ENCODE peak calls at places on chromosomes 7 and 10, in four cellular contexts. One of them, this sample, is unnamed.

GRCh38 chr7:132295198-132295597 is 281.1 kb downstream of the PLXNA4 start:
- DNase-seq in K562: no peak
- DNase-seq in GM12878: no peak
- DNase-seq in HL-60: no peak
- DNase-seq in this sample: no peak

GRCh38 chr10:3935141-3935540 is 150.1 kb upstream of the KLF6 start:
- DNase-seq in K562: no peak
- DNase-seq in GM12878: peak
- DNase-seq in HL-60: no peak
- DNase-seq in this sample: peak

GRCh38 chr7:152866125-152866524 is 106.6 kb downstream of the ACTR3B start:
- DNase-seq in K562: no peak
- DNase-seq in GM12878: no peak
- DNase-seq in HL-60: no peak
- DNase-seq in this sample: no peak

GRCh38 chr10:131620314-131620713 is 280.5 kb upstream of the PPP2R2D start:
- DNase-seq in K562: no peak
- DNase-seq in GM12878: no peak
- DNase-seq in HL-60: no peak
- DNase-seq in this sample: no peak

GRCh38 chr10:75425291-75426079 is 5.9 kb upstream of the LRMDA start:
- DNase-seq in K562: no peak
- DNase-seq in GM12878: no peak
- DNase-seq in HL-60: no peak
- DNase-seq in this sample: no peak

GRCh38 chr10:91034494-91035157 is 113.7 kb upstream of the ANKRD1 start:
- DNase-seq in K562: no peak
- DNase-seq in GM12878: no peak
- DNase-seq in HL-60: no peak
- DNase-seq in this sample: no peak

GRCh38 chr10:72784551-72785421 is 92.8 kb downstream of the MCU start:
- DNase-seq in K562: no peak
- DNase-seq in GM12878: no peak
- DNase-seq in HL-60: no peak
- DNase-seq in this sample: no peak

GRCh38 chr7:2886900-2887299 is 42.8 kb upstream of the GNA12 start:
- DNase-seq in K562: peak
- DNase-seq in GM12878: no peak
- DNase-seq in HL-60: peak
- DNase-seq in this sample: peak

GRCh38 chr10:65570143-65571010 is 1355.5 kb upstream of the LRRTM3 start:
- DNase-seq in K562: no peak
- DNase-seq in GM12878: no peak
- DNase-seq in HL-60: peak
- DNase-seq in this sample: no peak

GRCh38 chr7:21944616-21945373 is 904 bp downstream of the CDCA7L start:
- DNase-seq in K562: no peak
- DNase-seq in GM12878: no peak
- DNase-seq in HL-60: peak
- DNase-seq in this sample: no peak

GRCh38 chr10:3477683-3478082 is 305.1 kb upstream of the PITRM1 start:
- DNase-seq in K562: no peak
- DNase-seq in GM12878: peak
- DNase-seq in HL-60: no peak
- DNase-seq in this sample: no peak

GRCh38 chr7:151400626-151401315 is 9.1 kb downstream of the WDR86 start:
- DNase-seq in K562: no peak
- DNase-seq in GM12878: peak
- DNase-seq in HL-60: no peak
- DNase-seq in this sample: peak
- TF ChIP-seq SPI1 in K562: no peak
- TF ChIP-seq SPI1 in GM12878: no peak
- TF ChIP-seq SPI1 in HL-60: no peak
- TF ChIP-seq SPI1 in this sample: no peak

GRCh38 chr7:80609732-80610131 is 28.7 kb upstream of the CD36 start:
- DNase-seq in K562: no peak
- DNase-seq in GM12878: no peak
- DNase-seq in HL-60: no peak
- DNase-seq in this sample: no peak

GRCh38 chr7:80611779-80612178 is 26.7 kb upstream of the CD36 start:
- DNase-seq in K562: no peak
- DNase-seq in GM12878: no peak
- DNase-seq in HL-60: no peak
- DNase-seq in this sample: no peak

GRCh38 chr7:80604436-80604835 is 34.0 kb upstream of the CD36 start:
- DNase-seq in K562: no peak
- DNase-seq in GM12878: no peak
- DNase-seq in HL-60: no peak
- DNase-seq in this sample: no peak

GRCh38 chr7:80611353-80611752 is 27.1 kb upstream of the CD36 start:
- DNase-seq in K562: no peak
- DNase-seq in GM12878: no peak
- DNase-seq in HL-60: no peak
- DNase-seq in this sample: no peak

GRCh38 chr7:80608292-80608691 is 30.1 kb upstream of the CD36 start:
- DNase-seq in K562: no peak
- DNase-seq in GM12878: no peak
- DNase-seq in HL-60: no peak
- DNase-seq in this sample: no peak
- TF ChIP-seq SPI1 in K562: no peak
- TF ChIP-seq SPI1 in GM12878: no peak
- TF ChIP-seq SPI1 in HL-60: no peak
- TF ChIP-seq SPI1 in this sample: no peak

DNA sequence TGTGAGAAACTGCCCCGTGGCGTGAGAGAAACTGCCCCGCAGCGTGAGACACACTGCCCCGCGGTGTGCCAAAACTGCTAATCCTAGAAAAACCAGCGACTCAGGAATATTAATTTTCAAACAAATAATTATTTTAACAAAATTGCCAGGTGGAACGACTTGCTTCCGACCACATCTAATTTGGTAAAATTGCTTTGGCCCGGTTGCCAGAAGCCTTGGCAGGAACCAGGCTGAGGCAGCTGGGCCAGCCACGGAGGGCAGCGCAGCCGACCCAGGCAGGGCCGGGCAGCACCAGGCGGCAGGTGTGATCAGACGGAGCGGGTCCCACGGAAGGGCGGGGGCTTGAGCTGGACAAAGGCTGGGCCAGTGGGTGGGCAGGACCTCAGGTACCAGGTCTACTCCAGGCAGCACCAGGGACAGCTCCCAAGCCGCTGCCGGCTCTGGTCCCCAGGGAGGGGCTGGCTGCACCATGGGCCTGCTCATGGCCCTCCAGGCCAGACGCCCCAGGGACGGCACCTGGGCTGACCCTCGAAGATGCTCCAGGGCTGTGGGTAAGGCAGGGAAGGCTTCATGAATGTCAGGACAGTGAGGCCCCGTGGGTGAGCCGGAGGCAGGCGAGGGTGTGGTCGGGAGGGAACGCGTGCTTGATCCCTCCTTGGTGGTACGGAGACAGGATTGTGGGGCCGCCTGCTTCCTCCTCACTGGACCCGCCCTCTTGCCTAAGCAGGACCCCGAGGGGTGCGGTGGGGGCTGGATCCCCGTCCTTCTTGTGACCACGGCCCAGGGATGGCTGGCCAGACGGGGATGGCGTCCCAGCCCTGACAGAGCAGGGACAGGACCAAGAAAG is 7.7 kb upstream of the ADGRA1 start:
- DNase-seq in K562: peak
- DNase-seq in GM12878: no peak
- DNase-seq in HL-60: no peak
- DNase-seq in this sample: no peak
- TF ChIP-seq SPI1 in K562: no peak
- TF ChIP-seq SPI1 in GM12878: no peak
- TF ChIP-seq SPI1 in HL-60: no peak
- TF ChIP-seq SPI1 in this sample: no peak

DNA sequence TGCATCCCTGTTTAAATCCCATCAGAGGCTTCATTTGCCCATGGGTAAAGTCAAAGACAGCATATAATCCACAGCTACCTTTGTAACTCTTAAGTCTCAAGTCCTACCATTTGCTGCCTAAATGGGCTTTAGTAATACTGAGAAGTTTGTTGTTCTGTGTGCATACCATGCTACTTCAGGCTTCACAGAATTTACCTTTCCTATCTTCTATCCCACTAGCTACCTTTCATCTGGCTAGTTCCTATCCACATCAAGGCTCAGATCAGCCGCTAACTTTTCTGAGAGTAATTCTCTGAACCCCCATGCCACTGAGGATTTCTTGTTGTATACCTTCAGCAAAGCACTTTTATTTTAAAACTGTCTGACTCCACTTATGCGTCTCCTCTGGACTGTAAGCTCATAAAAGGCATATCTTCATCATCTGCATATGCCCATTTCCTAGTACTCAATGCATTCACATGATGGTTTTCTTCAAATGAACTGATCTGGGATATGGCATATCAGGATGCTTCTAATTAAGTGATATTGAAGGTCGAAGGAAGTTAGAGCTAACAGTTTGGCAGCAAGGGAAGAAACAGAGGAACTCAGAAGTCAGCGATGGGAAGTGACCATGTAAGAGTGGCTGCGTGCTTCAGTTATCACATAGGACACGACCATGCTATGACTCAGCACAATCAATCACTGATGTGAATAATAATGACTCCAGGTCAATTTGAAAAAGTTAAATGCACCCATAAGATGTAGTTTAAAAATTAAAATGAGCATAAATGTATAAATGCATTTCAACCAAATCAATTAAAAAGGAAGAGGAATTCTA is 283.8 kb upstream of the DKK1 start:
- DNase-seq in K562: no peak
- DNase-seq in GM12878: no peak
- DNase-seq in HL-60: no peak
- DNase-seq in this sample: no peak
- TF ChIP-seq SPI1 in K562: no peak
- TF ChIP-seq SPI1 in GM12878: no peak
- TF ChIP-seq SPI1 in HL-60: no peak
- TF ChIP-seq SPI1 in this sample: no peak

GRCh38 chr10:102644646-102645387 is 538 bp downstream of the TRIM8 start:
- DNase-seq in K562: peak
- DNase-seq in GM12878: no peak
- DNase-seq in HL-60: peak
- DNase-seq in this sample: no peak

GRCh38 chr10:102642553-102643345 is 1.5 kb upstream of the TRIM8 start:
- DNase-seq in K562: no peak
- DNase-seq in GM12878: no peak
- DNase-seq in HL-60: peak
- DNase-seq in this sample: no peak

GRCh38 chr10:102641880-102642552 is 2.3 kb upstream of the TRIM8 start:
- DNase-seq in K562: peak
- DNase-seq in GM12878: peak
- DNase-seq in HL-60: peak
- DNase-seq in this sample: peak

GRCh38 chr10:102644066-102644645 is at the start of gene TRIM8:
- DNase-seq in K562: peak
- DNase-seq in GM12878: no peak
- DNase-seq in HL-60: peak
- DNase-seq in this sample: no peak

GRCh38 chr10:102643346-102644065 is 773 bp upstream of the TRIM8 start:
- DNase-seq in K562: peak
- DNase-seq in GM12878: no peak
- DNase-seq in HL-60: peak
- DNase-seq in this sample: no peak
- TF ChIP-seq SPI1 in K562: no peak
- TF ChIP-seq SPI1 in GM12878: no peak
- TF ChIP-seq SPI1 in HL-60: peak
- TF ChIP-seq SPI1 in this sample: no peak

DNA sequence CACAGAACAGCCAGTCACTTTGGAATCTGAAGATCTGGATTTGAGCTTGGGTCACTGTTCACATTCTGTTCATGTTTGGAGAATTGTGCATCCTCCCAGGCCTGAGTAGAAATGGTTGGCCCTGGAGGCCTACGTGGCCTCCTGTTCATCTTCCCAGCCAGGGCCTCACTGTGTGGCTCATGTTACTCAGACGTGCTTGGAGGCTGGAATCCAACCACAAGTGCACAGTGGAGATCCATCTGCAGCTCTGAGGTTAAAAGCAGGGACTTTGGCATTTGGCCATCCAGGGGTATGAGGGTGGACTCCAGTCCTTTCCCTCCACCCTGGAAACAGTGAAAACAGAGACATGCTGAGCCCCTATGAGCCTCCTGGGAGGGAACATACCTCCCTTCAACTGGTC is 709.0 kb upstream of the IGFBP3 start:
- DNase-seq in K562: no peak
- DNase-seq in GM12878: no peak
- DNase-seq in HL-60: no peak
- DNase-seq in this sample: no peak
- TF ChIP-seq SPI1 in K562: no peak
- TF ChIP-seq SPI1 in GM12878: no peak
- TF ChIP-seq SPI1 in HL-60: no peak
- TF ChIP-seq SPI1 in this sample: no peak

GRCh38 chr10:114879541-114880158 is 58.1 kb downstream of the FHIP2A start:
- DNase-seq in K562: peak
- DNase-seq in GM12878: peak
- DNase-seq in HL-60: peak
- DNase-seq in this sample: peak

GRCh38 chr10:114877301-114877644 is 55.7 kb downstream of the FHIP2A start:
- DNase-seq in K562: no peak
- DNase-seq in GM12878: no peak
- DNase-seq in HL-60: no peak
- DNase-seq in this sample: no peak

GRCh38 chr10:114876602-114877300 is 55.2 kb downstream of the FHIP2A start:
- DNase-seq in K562: peak
- DNase-seq in GM12878: peak
- DNase-seq in HL-60: peak
- DNase-seq in this sample: peak

GRCh38 chr10:114881462-114881861 is 56.5 kb upstream of the TRUB1 start:
- DNase-seq in K562: no peak
- DNase-seq in GM12878: no peak
- DNase-seq in HL-60: no peak
- DNase-seq in this sample: no peak

DNA sequence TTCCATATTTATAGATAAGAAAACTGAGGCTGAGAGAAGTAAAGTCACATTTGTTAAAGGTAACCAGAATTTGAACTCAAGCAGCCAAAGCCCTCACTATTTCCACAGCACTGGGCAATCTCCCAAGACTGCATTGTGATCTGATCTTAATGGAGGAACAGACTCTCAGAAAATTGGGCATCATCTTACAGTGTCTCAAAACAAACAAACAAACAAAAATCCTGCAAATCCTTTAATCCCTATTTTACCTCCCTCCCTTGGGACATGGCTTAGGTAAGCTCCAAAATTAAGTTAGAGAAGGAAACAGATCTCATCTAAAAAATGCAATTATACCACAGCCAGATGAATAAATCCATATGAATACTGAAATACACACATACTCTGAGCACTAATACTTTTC is 57.5 kb downstream of the FHIP2A start:
- DNase-seq in K562: no peak
- DNase-seq in GM12878: no peak
- DNase-seq in HL-60: no peak
- DNase-seq in this sample: no peak
- TF ChIP-seq SPI1 in K562: no peak
- TF ChIP-seq SPI1 in GM12878: no peak
- TF ChIP-seq SPI1 in HL-60: no peak
- TF ChIP-seq SPI1 in this sample: no peak